ENCODE peak calls at places on chromosome 12, in five cellular contexts. One of them, this sample, is unnamed.

GRCh38 chr12:123750159-123750656 is 11.9 kb upstream of the DNAH10 start:
- DNase-seq in mucosa of descending colon: no peak
- DNase-seq in CD8-positive, alpha-beta T cell: no peak
- DNase-seq in MM.1S: no peak
- DNase-seq in aorta: no peak
- DNase-seq in this sample: no peak

GRCh38 chr12:64385468-64385867 is 5.1 kb downstream of the C12orf56 start:
- DNase-seq in MM.1S: no peak
- DNase-seq in CD8-positive, alpha-beta T cell: no peak
- DNase-seq in mucosa of descending colon: no peak
- DNase-seq in aorta: no peak
- DNase-seq in this sample: no peak

GRCh38 chr12:76883826-76884225 is 5.0 kb upstream of the CSRP2 start:
- DNase-seq in MM.1S: no peak
- DNase-seq in mucosa of descending colon: no peak
- DNase-seq in CD8-positive, alpha-beta T cell: no peak
- DNase-seq in aorta: no peak
- DNase-seq in this sample: no peak

GRCh38 chr12:5796171-5797091 is 148.6 kb downstream of the ANO2 start:
- DNase-seq in aorta: peak; percentile 80
- DNase-seq in CD8-positive, alpha-beta T cell: no peak
- DNase-seq in MM.1S: no peak
- DNase-seq in mucosa of descending colon: peak; percentile 50
- DNase-seq in this sample: no peak

GRCh38 chr12:124774462-124775167 is 89.0 kb downstream of the SCARB1 start:
- DNase-seq in mucosa of descending colon: peak; percentile 24
- DNase-seq in MM.1S: peak; percentile 67
- DNase-seq in aorta: no peak
- DNase-seq in CD8-positive, alpha-beta T cell: no peak
- DNase-seq in this sample: no peak

GRCh38 chr12:24901975-24902461 is 46.9 kb downstream of the BCAT1 start:
- DNase-seq in CD8-positive, alpha-beta T cell: no peak
- DNase-seq in mucosa of descending colon: peak; percentile 7
- DNase-seq in aorta: no peak
- DNase-seq in MM.1S: no peak
- DNase-seq in this sample: no peak

GRCh38 chr12:47758834-47759690 is at the start of gene RAPGEF3:
- DNase-seq in aorta: peak; percentile 95
- DNase-seq in CD8-positive, alpha-beta T cell: peak; percentile 81
- DNase-seq in MM.1S: peak; percentile 66
- DNase-seq in mucosa of descending colon: peak; percentile 87
- DNase-seq in this sample: peak; percentile 88

GRCh38 chr12:94148841-94149780 is 734 bp downstream of the PLXNC1 start:
- DNase-seq in mucosa of descending colon: peak; percentile 57
- DNase-seq in CD8-positive, alpha-beta T cell: peak; percentile 67
- DNase-seq in aorta: peak; percentile 84
- DNase-seq in MM.1S: peak; percentile 70
- DNase-seq in this sample: no peak

GRCh38 chr12:12986775-12987332 is 13.2 kb downstream of the HEBP1 start:
- DNase-seq in CD8-positive, alpha-beta T cell: no peak
- DNase-seq in mucosa of descending colon: no peak
- DNase-seq in aorta: no peak
- DNase-seq in MM.1S: no peak
- DNase-seq in this sample: no peak

GRCh38 chr12:122197612-122197966 is 5.9 kb upstream of the B3GNT4 start:
- DNase-seq in CD8-positive, alpha-beta T cell: no peak
- DNase-seq in MM.1S: no peak
- DNase-seq in aorta: no peak
- DNase-seq in mucosa of descending colon: no peak
- DNase-seq in this sample: no peak

GRCh38 chr12:59716049-59716448 is 120.2 kb downstream of the SLC16A7 start:
- DNase-seq in MM.1S: no peak
- DNase-seq in aorta: no peak
- DNase-seq in CD8-positive, alpha-beta T cell: no peak
- DNase-seq in mucosa of descending colon: no peak
- DNase-seq in this sample: no peak

GRCh38 chr12:40207551-40207950 is 17.2 kb upstream of the LRRK2 start:
- DNase-seq in mucosa of descending colon: no peak
- DNase-seq in aorta: no peak
- DNase-seq in CD8-positive, alpha-beta T cell: no peak
- DNase-seq in MM.1S: no peak
- DNase-seq in this sample: no peak

GRCh38 chr12:63808631-63809030 is 28.9 kb downstream of the RXYLT1 start:
- DNase-seq in MM.1S: no peak
- DNase-seq in CD8-positive, alpha-beta T cell: no peak
- DNase-seq in mucosa of descending colon: no peak
- DNase-seq in aorta: no peak
- DNase-seq in this sample: no peak

GRCh38 chr12:69258655-69259054 is 19.3 kb downstream of the CPSF6 start:
- DNase-seq in mucosa of descending colon: no peak
- DNase-seq in MM.1S: no peak
- DNase-seq in CD8-positive, alpha-beta T cell: no peak
- DNase-seq in aorta: no peak
- DNase-seq in this sample: no peak

GRCh38 chr12:88298761-88299242 is 156.7 kb downstream of the TMTC3 start:
- DNase-seq in mucosa of descending colon: no peak
- DNase-seq in aorta: no peak
- DNase-seq in MM.1S: no peak
- DNase-seq in CD8-positive, alpha-beta T cell: no peak
- DNase-seq in this sample: no peak

GRCh38 chr12:13183621-13184020 is 12.9 kb upstream of the EMP1 start:
- DNase-seq in CD8-positive, alpha-beta T cell: no peak
- DNase-seq in aorta: no peak
- DNase-seq in mucosa of descending colon: no peak
- DNase-seq in MM.1S: no peak
- DNase-seq in this sample: no peak

GRCh38 chr12:2690348-2691000 is 104.3 kb upstream of the FKBP4 start:
- DNase-seq in CD8-positive, alpha-beta T cell: no peak
- DNase-seq in MM.1S: no peak
- DNase-seq in aorta: no peak
- DNase-seq in mucosa of descending colon: no peak
- DNase-seq in this sample: no peak

GRCh38 chr12:63752283-63752682 is 27.4 kb upstream of the RXYLT1 start:
- DNase-seq in mucosa of descending colon: no peak
- DNase-seq in CD8-positive, alpha-beta T cell: no peak
- DNase-seq in aorta: no peak
- DNase-seq in MM.1S: peak; percentile 67
- DNase-seq in this sample: no peak

GRCh38 chr12:913919-914718 is 35.4 kb downstream of the RAD52 start:
- DNase-seq in CD8-positive, alpha-beta T cell: no peak
- DNase-seq in mucosa of descending colon: no peak
- DNase-seq in aorta: no peak
- DNase-seq in MM.1S: no peak
- DNase-seq in this sample: no peak

GRCh38 chr12:123744836-123745235 is 17.3 kb upstream of the DNAH10 start:
- DNase-seq in aorta: no peak
- DNase-seq in CD8-positive, alpha-beta T cell: no peak
- DNase-seq in mucosa of descending colon: no peak
- DNase-seq in MM.1S: no peak
- DNase-seq in this sample: no peak

GRCh38 chr12:56978397-56979138 is 21.2 kb upstream of the RDH16 start:
- DNase-seq in aorta: no peak
- DNase-seq in mucosa of descending colon: no peak
- DNase-seq in CD8-positive, alpha-beta T cell: no peak
- DNase-seq in MM.1S: no peak
- DNase-seq in this sample: no peak

GRCh38 chr12:127822743-127823433 is 444.1 kb upstream of the TMEM132C start:
- DNase-seq in mucosa of descending colon: no peak
- DNase-seq in aorta: peak; percentile 78
- DNase-seq in MM.1S: no peak
- DNase-seq in CD8-positive, alpha-beta T cell: no peak
- DNase-seq in this sample: no peak

GRCh38 chr12:110917467-110917866 is 2.9 kb downstream of the MYL2 start:
- DNase-seq in aorta: no peak
- DNase-seq in CD8-positive, alpha-beta T cell: no peak
- DNase-seq in MM.1S: no peak
- DNase-seq in mucosa of descending colon: no peak
- DNase-seq in this sample: no peak

GRCh38 chr12:92467886-92468285 is 234.9 kb upstream of the PLEKHG7 start:
- DNase-seq in aorta: no peak
- DNase-seq in CD8-positive, alpha-beta T cell: no peak
- DNase-seq in MM.1S: no peak
- DNase-seq in mucosa of descending colon: no peak
- DNase-seq in this sample: no peak

GRCh38 chr12:8867786-8868185 is 45.4 kb downstream of the A2ML1 start:
- DNase-seq in aorta: no peak
- DNase-seq in MM.1S: no peak
- DNase-seq in CD8-positive, alpha-beta T cell: no peak
- DNase-seq in mucosa of descending colon: no peak
- DNase-seq in this sample: no peak

GRCh38 chr12:12272869-12273268 is 6.0 kb upstream of the LRP6 start:
- DNase-seq in CD8-positive, alpha-beta T cell: no peak
- DNase-seq in aorta: no peak
- DNase-seq in MM.1S: no peak
- DNase-seq in mucosa of descending colon: no peak
- DNase-seq in this sample: no peak

GRCh38 chr12:28872654-28873268 is 276.3 kb upstream of the FAR2 start:
- DNase-seq in CD8-positive, alpha-beta T cell: no peak
- DNase-seq in aorta: no peak
- DNase-seq in MM.1S: peak; percentile 65
- DNase-seq in mucosa of descending colon: peak; percentile 57
- DNase-seq in this sample: no peak

GRCh38 chr12:110222433-110222832 is 58.6 kb upstream of the ATP2A2 start:
- DNase-seq in MM.1S: no peak
- DNase-seq in mucosa of descending colon: no peak
- DNase-seq in aorta: no peak
- DNase-seq in CD8-positive, alpha-beta T cell: no peak
- DNase-seq in this sample: no peak

GRCh38 chr12:34303091-34303870 is 281.0 kb downstream of the ALG10 start:
- DNase-seq in aorta: peak; percentile 64
- DNase-seq in CD8-positive, alpha-beta T cell: no peak
- DNase-seq in MM.1S: no peak
- DNase-seq in mucosa of descending colon: no peak
- DNase-seq in this sample: no peak
- H3K9me3 ChIP-seq in aorta: no peaks in the 10 kb centered on the region
- H3K9me3 ChIP-seq in CD8-positive, alpha-beta T cell: no peaks in the 10 kb centered on the region
- H3K9me3 ChIP-seq in MM.1S: no peaks in the 10 kb centered on the region
- H3K9me3 ChIP-seq in mucosa of descending colon: peaks cover 100% of the 10 kb centered on the region
- H3K9me3 ChIP-seq in this sample: peaks cover 99% of the 10 kb centered on the region

GRCh38 chr12:90028620-90029051 is 320.0 kb upstream of the ATP2B1 start:
- DNase-seq in mucosa of descending colon: no peak
- DNase-seq in MM.1S: no peak
- DNase-seq in CD8-positive, alpha-beta T cell: no peak
- DNase-seq in aorta: no peak
- DNase-seq in this sample: no peak
- H3K9me3 ChIP-seq in mucosa of descending colon: no peaks in the 10 kb centered on the region
- H3K9me3 ChIP-seq in MM.1S: no peaks in the 10 kb centered on the region
- H3K9me3 ChIP-seq in CD8-positive, alpha-beta T cell: no peaks in the 10 kb centered on the region
- H3K9me3 ChIP-seq in aorta: no peaks in the 10 kb centered on the region
- H3K9me3 ChIP-seq in this sample: no peaks in the 10 kb centered on the region

GRCh38 chr12:34407813-34408212 is 385.5 kb downstream of the ALG10 start:
- DNase-seq in mucosa of descending colon: no peak
- DNase-seq in MM.1S: no peak
- DNase-seq in aorta: no peak
- DNase-seq in CD8-positive, alpha-beta T cell: no peak
- DNase-seq in this sample: no peak

GRCh38 chr12:34405286-34406227 is 383.3 kb downstream of the ALG10 start:
- DNase-seq in aorta: peak; percentile 57
- DNase-seq in mucosa of descending colon: no peak
- DNase-seq in CD8-positive, alpha-beta T cell: peak; percentile 23
- DNase-seq in MM.1S: no peak
- DNase-seq in this sample: peak; percentile 30

GRCh38 chr12:34406228-34406995 is 384.1 kb downstream of the ALG10 start:
- DNase-seq in aorta: peak; percentile 51
- DNase-seq in mucosa of descending colon: no peak
- DNase-seq in CD8-positive, alpha-beta T cell: peak; percentile 23
- DNase-seq in MM.1S: no peak
- DNase-seq in this sample: no peak

GRCh38 chr12:34404377-34405285 is 382.3 kb downstream of the ALG10 start:
- DNase-seq in CD8-positive, alpha-beta T cell: peak; percentile 17
- DNase-seq in MM.1S: no peak
- DNase-seq in aorta: peak; percentile 52
- DNase-seq in mucosa of descending colon: no peak
- DNase-seq in this sample: peak; percentile 8

GRCh38 chr12:34406996-34407300 is 384.7 kb downstream of the ALG10 start:
- DNase-seq in mucosa of descending colon: no peak
- DNase-seq in aorta: peak; percentile 57
- DNase-seq in MM.1S: no peak
- DNase-seq in CD8-positive, alpha-beta T cell: peak; percentile 29
- DNase-seq in this sample: peak; percentile 11
- H3K9me3 ChIP-seq in mucosa of descending colon: peaks cover 100% of the 10 kb centered on the region
- H3K9me3 ChIP-seq in aorta: peaks cover 9% of the 10 kb centered on the region
- H3K9me3 ChIP-seq in MM.1S: no peaks in the 10 kb centered on the region
- H3K9me3 ChIP-seq in CD8-positive, alpha-beta T cell: peaks cover 9% of the 10 kb centered on the region
- H3K9me3 ChIP-seq in this sample: peaks cover 97% of the 10 kb centered on the region

GRCh38 chr12:71958993-71959588 is 20.4 kb downstream of the TPH2 start:
- DNase-seq in CD8-positive, alpha-beta T cell: no peak
- DNase-seq in aorta: no peak
- DNase-seq in mucosa of descending colon: no peak
- DNase-seq in MM.1S: no peak
- DNase-seq in this sample: no peak

GRCh38 chr12:71955946-71956345 is 17.3 kb downstream of the TPH2 start:
- DNase-seq in CD8-positive, alpha-beta T cell: no peak
- DNase-seq in mucosa of descending colon: no peak
- DNase-seq in MM.1S: no peak
- DNase-seq in aorta: no peak
- DNase-seq in this sample: no peak

GRCh38 chr12:71954861-71955260 is 16.2 kb downstream of the TPH2 start:
- DNase-seq in MM.1S: no peak
- DNase-seq in CD8-positive, alpha-beta T cell: no peak
- DNase-seq in mucosa of descending colon: no peak
- DNase-seq in aorta: no peak
- DNase-seq in this sample: no peak

GRCh38 chr12:71958056-71958455 is 19.4 kb downstream of the TPH2 start:
- DNase-seq in CD8-positive, alpha-beta T cell: no peak
- DNase-seq in MM.1S: no peak
- DNase-seq in aorta: no peak
- DNase-seq in mucosa of descending colon: no peak
- DNase-seq in this sample: no peak

DNA sequence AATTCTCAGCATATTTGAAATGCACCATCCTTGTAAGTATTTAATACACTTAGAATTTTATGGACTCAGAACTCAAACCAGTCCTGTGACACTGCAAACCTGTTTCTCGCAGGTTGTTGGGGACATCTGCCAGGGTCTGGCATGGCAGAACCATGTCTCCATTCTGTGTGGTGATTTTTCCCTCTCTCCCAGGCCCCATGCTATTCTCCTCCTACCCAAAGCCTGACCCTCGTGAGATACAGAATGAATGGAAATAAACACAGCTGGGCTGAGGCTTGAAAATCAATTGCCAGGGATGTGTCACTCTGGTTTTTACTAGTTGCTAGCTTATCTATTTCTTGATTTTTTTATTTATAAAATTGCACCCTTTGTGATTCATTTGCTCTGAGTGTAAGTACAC is 19.8 kb downstream of the TPH2 start:
- DNase-seq in CD8-positive, alpha-beta T cell: no peak
- DNase-seq in MM.1S: no peak
- DNase-seq in aorta: no peak
- DNase-seq in mucosa of descending colon: no peak
- DNase-seq in this sample: no peak
- H3K9me3 ChIP-seq in CD8-positive, alpha-beta T cell: no peaks in the 10 kb centered on the region
- H3K9me3 ChIP-seq in MM.1S: no peaks in the 10 kb centered on the region
- H3K9me3 ChIP-seq in aorta: no peaks in the 10 kb centered on the region
- H3K9me3 ChIP-seq in mucosa of descending colon: no peaks in the 10 kb centered on the region
- H3K9me3 ChIP-seq in this sample: no peaks in the 10 kb centered on the region

This sample was measured in breast epithelium.